ENCODE peak calls at places on chromosomes 3 and 15, in four cellular contexts. N is IMR-90, L is K562, O is keratinocyte. U is an unnamed sample. For H3K9me1, the result is how much of the 10 kb centered on the place peaks cover.

GRCh38 chr3:141410861-141411771 is 42.8 kb downstream of the ZBTB38 start:
- DNase-seq in N (peak), L (no peak), O (no peak), U (peak)

GRCh38 chr3:197406266-197406665 is 107.9 kb upstream of the DLG1 start:
- DNase-seq in N (no peak), L (no peak), O (no peak), U (peak)

GRCh38 chr15:100721758-100722550 is 119.6 kb downstream of the ASB7 start:
- DNase-seq in N (peak), L (no peak), O (peak), U (peak)

GRCh38 chr3:126743781-126744180 is 39.7 kb downstream of the CHCHD6 start:
- DNase-seq in N (no peak), L (no peak), O (no peak), U (no peak)

GRCh38 chr15:64163662-64164362 is 990 bp upstream of the PPIB start:
- DNase-seq in N (no peak), L (peak), O (no peak), U (no peak)

GRCh38 chr15:84947947-84948830 is 33.5 kb upstream of the PDE8A start:
- DNase-seq in N (peak), L (peak), O (peak), U (peak)

GRCh38 chr3:55540579-55540978 is 53.5 kb upstream of the WNT5A start:
- DNase-seq in N (no peak), L (no peak), O (no peak), U (no peak)

GRCh38 chr3:63331520-63331919 is 53.4 kb downstream of the SYNPR start:
- DNase-seq in N (no peak), L (no peak), O (no peak), U (no peak)

GRCh38 chr15:99275525-99276128 is 24.3 kb downstream of the LRRC28 start:
- DNase-seq in N (no peak), L (no peak), O (no peak), U (no peak)

GRCh38 chr3:8784676-8785435 is 15.4 kb upstream of the OXTR start:
- DNase-seq in N (no peak), L (no peak), O (no peak), U (peak)

GRCh38 chr15:32855942-32856341 is 138.1 kb downstream of the GREM1 start:
- DNase-seq in N (peak), L (no peak), O (peak), U (peak)

GRCh38 chr15:83275412-83275811 is 9.1 kb downstream of the BNC1 start:
- DNase-seq in N (no peak), L (no peak), O (no peak), U (no peak)

GRCh38 chr3:33582234-33582633 is 135.8 kb downstream of the CLASP2 start:
- DNase-seq in N (no peak), L (no peak), O (no peak), U (no peak)

GRCh38 chr15:80076321-80077318 is 17.1 kb downstream of the ZFAND6 start:
- DNase-seq in N (peak), L (no peak), O (no peak), U (no peak)

GRCh38 chr3:67635806-67636205 is 18.6 kb downstream of the SUCLG2 start:
- DNase-seq in N (peak), L (no peak), O (no peak), U (no peak)

GRCh38 chr3:37751537-37751936 is 110.1 kb upstream of the CTDSPL start:
- DNase-seq in N (no peak), L (no peak), O (no peak), U (no peak)

GRCh38 chr15:69403611-69404010 is 10.5 kb upstream of the KIF23 start:
- DNase-seq in N (peak), L (no peak), O (no peak), U (no peak)

GRCh38 chr15:41811432-41812195 is 16.3 kb upstream of the JMJD7 start:
- DNase-seq in N (peak), L (peak), O (no peak), U (peak)

GRCh38 chr15:99472416-99473145 is 93.2 kb upstream of the MEF2A start:
- DNase-seq in N (no peak), L (no peak), O (no peak), U (no peak)

GRCh38 chr3:24683090-24683489 is 188.4 kb upstream of the THRB start:
- DNase-seq in N (peak), L (no peak), O (no peak), U (no peak)

GRCh38 chr3:108183178-108183577 is 39.0 kb downstream of the IFT57 start:
- DNase-seq in N (peak), L (no peak), O (no peak), U (no peak)

GRCh38 chr15:65550681-65551098 is 20.4 kb downstream of the HACD3 start:
- DNase-seq in N (peak), L (peak), O (no peak), U (peak)

GRCh38 chr3:42730294-42730693 is 27.7 kb upstream of the HHATL start:
- DNase-seq in N (no peak), L (no peak), O (no peak), U (no peak)

GRCh38 chr15:90866800-90867199 is 1.6 kb upstream of the FURIN start:
- DNase-seq in N (no peak), L (no peak), O (no peak), U (no peak)

GRCh38 chr3:8505621-8506020 is 4.0 kb downstream of the LMCD1 start:
- DNase-seq in N (no peak), L (no peak), O (no peak), U (peak)

GRCh38 chr3:197793246-197793645 is 2.2 kb downstream of the LRCH3 start:
- DNase-seq in N (peak), L (no peak), O (peak), U (peak)

DNA sequence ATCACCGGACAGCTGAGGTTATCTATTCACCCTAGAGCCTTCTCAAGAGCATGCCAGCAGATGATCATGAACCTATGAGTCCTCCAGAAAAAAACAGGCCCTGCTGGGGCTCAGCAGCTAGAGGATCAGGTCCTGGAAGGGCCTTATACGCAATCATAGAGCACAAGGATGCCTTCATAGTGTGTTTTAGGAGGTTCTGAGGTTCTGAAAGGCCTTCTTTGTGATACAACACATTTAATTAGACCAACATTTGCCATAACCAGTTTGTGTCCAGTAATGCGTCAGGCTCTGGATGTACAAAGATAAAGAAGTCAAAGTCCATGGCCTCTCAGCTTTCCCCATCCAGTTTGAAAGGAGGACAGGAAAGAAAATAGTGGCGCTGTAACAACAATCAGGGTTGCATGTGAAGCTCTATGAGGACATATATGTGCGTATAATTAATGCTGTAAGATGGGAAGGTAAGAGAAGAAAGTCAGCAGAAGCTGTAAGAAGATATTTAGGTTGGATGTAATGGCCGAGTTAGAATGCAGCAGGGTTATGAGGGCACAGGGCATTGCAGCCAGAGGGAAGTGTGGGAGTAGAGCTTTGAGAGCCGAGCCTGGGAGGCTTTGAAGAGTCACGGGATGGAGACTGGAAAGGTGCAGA is 302.6 kb upstream of the TBL1XR1 start:
- DNase-seq in N (no peak), L (no peak), O (no peak), U (no peak)
- H3K9me1 ChIP-seq in N (under half), L (under half), O (under half), U (under half)

GRCh38 chr3:174116421-174116820 is 718.9 kb downstream of the NLGN1 start:
- DNase-seq in N (peak), L (no peak), O (no peak), U (no peak)

GRCh38 chr3:174125267-174125844 is 727.8 kb downstream of the NLGN1 start:
- DNase-seq in N (peak), L (no peak), O (no peak), U (peak)

GRCh38 chr3:174122411-174122810 is 724.9 kb downstream of the NLGN1 start:
- DNase-seq in N (no peak), L (no peak), O (no peak), U (no peak)

GRCh38 chr3:174120997-174121396 is 723.5 kb downstream of the NLGN1 start:
- DNase-seq in N (no peak), L (no peak), O (no peak), U (no peak)
- H3K4me2 ChIP-seq in N (no peak), L (no peak), O (no peak), U (no peak)

GRCh38 chr3:152719264-152719663 is 115.7 kb upstream of the P2RY1 start:
- DNase-seq in N (peak), L (no peak), O (peak), U (peak)

GRCh38 chr3:152717252-152717651 is 117.7 kb upstream of the P2RY1 start:
- DNase-seq in N (no peak), L (no peak), O (no peak), U (no peak)

GRCh38 chr3:152718810-152719209 is 116.1 kb upstream of the P2RY1 start:
- DNase-seq in N (no peak), L (no peak), O (no peak), U (no peak)

GRCh38 chr3:152709659-152710058 is 125.3 kb upstream of the P2RY1 start:
- DNase-seq in N (no peak), L (no peak), O (no peak), U (no peak)

GRCh38 chr3:152713989-152714388 is 120.9 kb upstream of the P2RY1 start:
- DNase-seq in N (no peak), L (no peak), O (no peak), U (no peak)
- H3K9me1 ChIP-seq in N (under half), L (under half), O (under half), U (under half)

DNA sequence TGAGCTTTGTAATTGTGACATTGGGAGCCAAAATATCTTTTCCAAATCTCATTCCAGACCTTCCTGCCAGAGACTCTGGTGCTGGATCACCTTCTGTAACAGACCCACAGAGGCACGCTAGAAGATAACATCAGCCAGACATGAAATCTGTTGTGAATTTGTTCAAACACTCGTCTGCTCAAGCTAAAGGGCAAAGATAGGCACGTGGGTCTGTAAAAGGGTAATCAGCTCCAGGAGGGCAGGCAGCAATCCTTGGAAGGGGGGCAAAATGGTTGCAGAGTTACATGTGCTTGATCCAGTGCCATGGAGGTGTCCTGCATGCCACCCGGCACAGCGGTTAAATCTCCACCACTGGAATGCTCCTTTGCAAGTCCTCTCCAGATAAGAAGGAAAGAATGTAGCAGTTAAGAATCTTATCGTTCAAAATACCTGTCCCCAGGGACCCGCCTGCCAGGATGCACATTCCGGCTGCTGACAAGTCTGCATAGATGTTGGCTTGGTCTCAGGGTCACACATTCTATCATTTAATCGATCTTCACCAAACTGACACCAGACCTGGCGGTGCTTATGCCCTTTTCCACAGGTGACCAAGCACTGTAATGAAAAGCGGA is 74.8 kb downstream of the ADAMTS9 start:
- DNase-seq in N (no peak), L (no peak), O (no peak), U (no peak)
- H3K4me2 ChIP-seq in N (no peak), L (no peak), O (no peak), U (no peak)

GRCh38 chr15:60673918-60674558 is 195.1 kb upstream of the ICE2 start:
- DNase-seq in N (peak), L (peak), O (peak), U (peak)
- H3K9me1 ChIP-seq in N (under half), L (under half), O (under half), U (under half)

DNA sequence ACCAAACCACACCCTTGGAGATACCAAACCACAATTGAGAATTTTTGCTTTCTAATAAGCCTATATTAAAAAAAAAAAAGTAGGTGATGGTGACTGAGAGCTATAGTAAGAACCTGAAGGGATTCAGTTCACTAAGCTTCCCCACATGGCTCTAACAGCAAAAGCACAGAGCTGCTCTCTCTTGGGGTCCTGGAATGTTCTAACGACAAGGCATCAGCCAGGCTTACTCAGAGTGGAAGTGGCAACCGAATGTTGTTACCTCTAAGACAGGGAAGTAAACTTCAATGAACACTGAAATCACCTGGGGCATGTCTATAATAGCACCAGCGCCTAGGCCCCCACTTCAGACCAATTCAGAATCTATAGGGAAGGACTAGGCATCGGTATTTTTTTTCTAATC is 397.7 kb downstream of the MAGI1 start:
- DNase-seq in N (no peak), L (no peak), O (no peak), U (no peak)
- H3K4me2 ChIP-seq in N (no peak), L (no peak), O (no peak), U (no peak)